ENCODE peak calls at places on chromosomes 7 and 10, in ten cellular contexts. E is GM12878, V is left ventricle myocardium inferior, Y is MM.1S, O is testis, Q is fibroblast of lung, T is heart right ventricle, Z is H1, K is psoas muscle, B is cardiac muscle cell. W is an unnamed sample.
A peak's percentile ranks its signal among the peaks of the same experiment; 100 is the strongest.

GRCh38 chr10:67629461-67629971 is 66.5 kb downstream of the CTNNA3 start:
- DNase-seq in E (peak; percentile 36), V (no peak), Y (no peak), O (no peak), Q (no peak), T (no peak), Z (no peak), K (no peak), B (peak; percentile 8), W (no peak)

GRCh38 chr10:78966844-78967488 is 101.8 kb upstream of the ZMIZ1 start:
- DNase-seq in E (no peak), V (no peak), Y (no peak), O (no peak), Q (no peak), T (no peak), Z (no peak), K (no peak), B (no peak), W (no peak)

GRCh38 chr10:89515031-89515841 is 20.2 kb downstream of the SLC16A12 start:
- DNase-seq in E (no peak), V (no peak), Y (no peak), O (no peak), Q (peak; percentile 99), T (no peak), Z (no peak), K (no peak), B (peak; percentile 94), W (no peak)

GRCh38 chr10:108850138-108850854 is 1073.0 kb downstream of the XPNPEP1 start:
- DNase-seq in E (peak; percentile 27), V (no peak), Y (peak; percentile 45), O (no peak), Q (no peak), T (no peak), Z (no peak), K (no peak), B (no peak), W (no peak)

GRCh38 chr7:74535951-74536356 is 82.2 kb downstream of the GTF2IRD1 start:
- DNase-seq in E (no peak), V (no peak), Y (no peak), O (no peak), Q (no peak), T (peak; percentile 39), Z (no peak), K (no peak), B (no peak), W (no peak)

GRCh38 chr7:48710995-48711394 is 213.4 kb upstream of the CDC14C start:
- DNase-seq in E (no peak), V (no peak), Y (no peak), O (no peak), Q (no peak), T (no peak), Z (no peak), K (no peak), B (no peak), W (no peak)

GRCh38 chr7:78151229-78151628 is 352.7 kb downstream of the PHTF2 start:
- DNase-seq in E (no peak), V (no peak), Y (no peak), O (no peak), Q (peak; percentile 96), T (no peak), Z (no peak), K (no peak), B (peak; percentile 53), W (no peak)

GRCh38 chr10:49534670-49535381 is 4.1 kb downstream of the ERCC6 start:
- DNase-seq in E (peak; percentile 91), V (no peak), Y (peak; percentile 69), O (no peak), Q (peak; percentile 27), T (no peak), Z (no peak), K (no peak), B (peak; percentile 63), W (no peak)

GRCh38 chr10:23067337-23067736 is 28.0 kb upstream of the MSRB2 start:
- DNase-seq in E (no peak), V (no peak), Y (no peak), O (no peak), Q (no peak), T (no peak), Z (no peak), K (no peak), B (no peak), W (no peak)

GRCh38 chr10:73865459-73866442 is 8.6 kb downstream of the CAMK2G start:
- DNase-seq in E (no peak), V (peak; percentile 57), Y (peak; percentile 52), O (no peak), Q (no peak), T (peak; percentile 47), Z (no peak), K (no peak), B (no peak), W (peak; percentile 89)

GRCh38 chr7:2490306-2490705 is 14.1 kb upstream of the GRIFIN start:
- DNase-seq in E (no peak), V (no peak), Y (no peak), O (no peak), Q (no peak), T (no peak), Z (no peak), K (no peak), B (no peak), W (no peak)
- H3K4me1 ChIP-seq in E (no peaks in the 10 kb centered on the region), V (peaks cover 63% of the 10 kb centered on the region), Y (no peaks in the 10 kb centered on the region), O (peaks cover 42% of the 10 kb centered on the region), Q (peaks cover 8% of the 10 kb centered on the region), T (peaks cover 54% of the 10 kb centered on the region), Z (peaks cover under 1% of the 10 kb centered on the region), K (peaks cover 14% of the 10 kb centered on the region), B (peaks cover 3% of the 10 kb centered on the region), W (peaks cover 15% of the 10 kb centered on the region)

GRCh38 chr7:50612704-50613103 is 47.5 kb upstream of the DDC start:
- DNase-seq in E (no peak), V (no peak), Y (no peak), O (no peak), Q (no peak), T (no peak), Z (no peak), K (no peak), B (no peak), W (no peak)

GRCh38 chr7:50615519-50615845 is 50.3 kb upstream of the DDC start:
- DNase-seq in E (no peak), V (no peak), Y (no peak), O (no peak), Q (no peak), T (no peak), Z (no peak), K (no peak), B (no peak), W (no peak)

GRCh38 chr7:50613473-50613872 is 48.3 kb upstream of the DDC start:
- DNase-seq in E (no peak), V (no peak), Y (no peak), O (no peak), Q (no peak), T (no peak), Z (peak; percentile 3), K (no peak), B (no peak), W (no peak)

GRCh38 chr7:50618281-50618680 is 53.1 kb upstream of the DDC start:
- DNase-seq in E (no peak), V (no peak), Y (no peak), O (no peak), Q (no peak), T (no peak), Z (no peak), K (no peak), B (no peak), W (no peak)

GRCh38 chr7:50614721-50615518 is 49.7 kb upstream of the DDC start:
- DNase-seq in E (no peak), V (no peak), Y (peak; percentile 36), O (peak; percentile 61), Q (no peak), T (no peak), Z (no peak), K (no peak), B (peak; percentile 7), W (no peak)
- TF ChIP-seq CTCF in E (peak; percentile 28), V (peak; percentile 63), Y (peak; percentile 40), O (no peak), Q (peak; percentile 21), T (peak; percentile 58), Z (peak; percentile 3), K (peak; percentile 43), B (peak; percentile 20), W (peak; percentile 29)

DNA sequence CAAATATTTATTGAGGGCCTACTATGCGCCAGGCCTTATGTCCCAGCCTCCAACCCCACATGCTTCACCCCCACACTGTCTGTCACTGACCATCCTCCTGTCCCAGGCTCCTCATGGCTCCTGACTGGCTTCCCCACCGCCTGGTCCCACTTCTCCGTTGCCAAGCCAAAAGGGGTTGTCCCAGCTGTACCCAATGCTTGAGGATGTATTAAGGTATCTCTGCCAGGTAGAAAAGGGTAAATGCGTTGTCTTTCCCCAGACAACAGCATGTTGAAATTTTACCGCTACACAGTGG is 168.8 kb upstream of the FRMD4A start:
- DNase-seq in E (no peak), V (no peak), Y (no peak), O (no peak), Q (no peak), T (no peak), Z (no peak), K (no peak), B (no peak), W (no peak)
- H3K4me3 ChIP-seq in E (no peak overlapping the region), V (no peak overlapping the region), Y (no peak overlapping the region), O (no peak overlapping the region), Q (no peak overlapping the region), T (no peak overlapping the region), Z (no peak overlapping the region), K (no peak overlapping the region), B (no peak overlapping the region), W (no peak overlapping the region)

GRCh38 chr10:96579133-96579532 is 7.7 kb downstream of the TM9SF3 start:
- DNase-seq in E (no peak), V (no peak), Y (no peak), O (no peak), Q (no peak), T (no peak), Z (no peak), K (no peak), B (no peak), W (no peak)

GRCh38 chr10:96577037-96577436 is 9.8 kb downstream of the TM9SF3 start:
- DNase-seq in E (no peak), V (no peak), Y (no peak), O (no peak), Q (no peak), T (no peak), Z (no peak), K (no peak), B (no peak), W (no peak)

GRCh38 chr10:96576277-96576980 is 10.4 kb downstream of the TM9SF3 start:
- DNase-seq in E (no peak), V (no peak), Y (no peak), O (no peak), Q (no peak), T (no peak), Z (no peak), K (no peak), B (no peak), W (no peak)

GRCh38 chr10:96578633-96579032 is 8.2 kb downstream of the TM9SF3 start:
- DNase-seq in E (no peak), V (no peak), Y (no peak), O (no peak), Q (no peak), T (no peak), Z (no peak), K (no peak), B (no peak), W (no peak)

DNA sequence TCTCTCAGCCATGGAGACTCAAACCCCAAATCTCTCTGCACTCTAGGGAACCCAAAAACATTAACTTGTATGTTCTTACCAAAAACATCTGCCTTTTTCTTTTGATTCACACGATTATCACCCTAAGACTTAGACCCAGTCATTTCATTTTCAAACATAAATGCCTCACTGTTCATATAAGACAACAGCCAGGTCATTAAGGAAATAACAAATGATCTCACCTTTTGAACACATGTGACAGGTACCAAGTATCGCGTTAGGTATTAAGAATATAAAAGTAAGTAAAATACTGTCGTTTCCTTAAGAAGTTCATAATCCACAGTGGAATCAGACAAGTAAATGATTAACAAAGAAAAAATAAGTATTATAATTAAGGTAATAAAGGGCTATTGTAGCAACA is 8.8 kb downstream of the TM9SF3 start:
- DNase-seq in E (no peak), V (no peak), Y (no peak), O (no peak), Q (no peak), T (no peak), Z (no peak), K (no peak), B (no peak), W (no peak)
- H3K4me1 ChIP-seq in E (peaks cover 6% of the 10 kb centered on the region), V (peaks cover 83% of the 10 kb centered on the region), Y (peaks cover 4% of the 10 kb centered on the region), O (peaks cover 26% of the 10 kb centered on the region), Q (no peaks in the 10 kb centered on the region), T (peaks cover 57% of the 10 kb centered on the region), Z (peaks cover 3% of the 10 kb centered on the region), K (peaks cover 61% of the 10 kb centered on the region), B (peaks cover 6% of the 10 kb centered on the region), W (peaks cover 55% of the 10 kb centered on the region)